ENCODE peak calls at places on chromosomes 1 and 21, in five cellular contexts. One of them, this sample, is unnamed.

GRCh38 chr1:78303620-78304019 is 187.2 kb upstream of the PTGFR start:
- DNase-seq in right lobe of liver: no peak
- DNase-seq in neural progenitor cell: no peak
- DNase-seq in astrocyte: peak; percentile 96
- DNase-seq in PC-3: peak; percentile 96
- DNase-seq in this sample: peak; percentile 85

GRCh38 chr1:89725016-89725380 is 92.1 kb downstream of the LRRC8C start:
- DNase-seq in right lobe of liver: no peak
- DNase-seq in neural progenitor cell: no peak
- DNase-seq in astrocyte: peak; percentile 76
- DNase-seq in PC-3: peak; percentile 49
- DNase-seq in this sample: no peak

GRCh38 chr1:189323090-189323489 is 1154.6 kb downstream of the BRINP3 start:
- DNase-seq in right lobe of liver: no peak
- DNase-seq in neural progenitor cell: no peak
- DNase-seq in astrocyte: peak; percentile 36
- DNase-seq in PC-3: no peak
- DNase-seq in this sample: no peak

GRCh38 chr21:26982767-26983166 is 15.9 kb upstream of the ADAMTS5 start:
- DNase-seq in right lobe of liver: no peak
- DNase-seq in neural progenitor cell: no peak
- DNase-seq in astrocyte: peak; percentile 29
- DNase-seq in PC-3: peak; percentile 75
- DNase-seq in this sample: no peak

GRCh38 chr1:214337536-214337935 is 56.6 kb downstream of the SMYD2 start:
- DNase-seq in right lobe of liver: no peak
- DNase-seq in neural progenitor cell: peak; percentile 29
- DNase-seq in astrocyte: peak; percentile 66
- DNase-seq in PC-3: no peak
- DNase-seq in this sample: no peak

GRCh38 chr1:167909691-167910180 is 4.2 kb downstream of the ADCY10 start:
- DNase-seq in right lobe of liver: no peak
- DNase-seq in neural progenitor cell: no peak
- DNase-seq in astrocyte: no peak
- DNase-seq in PC-3: no peak
- DNase-seq in this sample: no peak

GRCh38 chr1:198922638-198923430 is 284.0 kb downstream of the PTPRC start:
- DNase-seq in right lobe of liver: no peak
- DNase-seq in neural progenitor cell: no peak
- DNase-seq in astrocyte: peak; percentile 50
- DNase-seq in PC-3: no peak
- DNase-seq in this sample: no peak

GRCh38 chr1:33045246-33045645 is 8.6 kb upstream of the AK2 start:
- DNase-seq in right lobe of liver: peak; percentile 88
- DNase-seq in neural progenitor cell: no peak
- DNase-seq in astrocyte: no peak
- DNase-seq in PC-3: no peak
- DNase-seq in this sample: no peak

GRCh38 chr1:25047506-25048240 is 117.6 kb upstream of the RUNX3 start:
- DNase-seq in right lobe of liver: no peak
- DNase-seq in neural progenitor cell: no peak
- DNase-seq in astrocyte: no peak
- DNase-seq in PC-3: no peak
- DNase-seq in this sample: no peak

GRCh38 chr1:156725683-156726280 is 2.5 kb upstream of the METTL25B start:
- DNase-seq in right lobe of liver: peak; percentile 88
- DNase-seq in neural progenitor cell: peak; percentile 94
- DNase-seq in astrocyte: peak; percentile 64
- DNase-seq in PC-3: peak; percentile 96
- DNase-seq in this sample: no peak

GRCh38 chr1:76640092-76640491 is 227.2 kb upstream of the ST6GALNAC5 start:
- DNase-seq in right lobe of liver: no peak
- DNase-seq in neural progenitor cell: no peak
- DNase-seq in astrocyte: peak; percentile 10
- DNase-seq in PC-3: peak; percentile 44
- DNase-seq in this sample: no peak

GRCh38 chr1:228977307-228977706 is 242.0 kb downstream of the RHOU start:
- DNase-seq in right lobe of liver: no peak
- DNase-seq in neural progenitor cell: no peak
- DNase-seq in astrocyte: no peak
- DNase-seq in PC-3: no peak
- DNase-seq in this sample: no peak

GRCh38 chr1:106620521-106620954 is 435.9 kb upstream of the PRMT6 start:
- DNase-seq in right lobe of liver: no peak
- DNase-seq in neural progenitor cell: no peak
- DNase-seq in astrocyte: peak; percentile 77
- DNase-seq in PC-3: peak; percentile 97
- DNase-seq in this sample: peak; percentile 88

GRCh38 chr1:90400121-90400520 is 317.0 kb downstream of the BARHL2 start:
- DNase-seq in right lobe of liver: no peak
- DNase-seq in neural progenitor cell: no peak
- DNase-seq in astrocyte: peak; percentile 36
- DNase-seq in PC-3: peak; percentile 70
- DNase-seq in this sample: no peak

GRCh38 chr1:231091853-231092301 is 51.8 kb upstream of the FAM89A start:
- DNase-seq in right lobe of liver: no peak
- DNase-seq in neural progenitor cell: peak; percentile 63
- DNase-seq in astrocyte: no peak
- DNase-seq in PC-3: peak; percentile 72
- DNase-seq in this sample: no peak

GRCh38 chr1:167661527-167662436 is 31.8 kb downstream of the RCSD1 start:
- DNase-seq in right lobe of liver: no peak
- DNase-seq in neural progenitor cell: no peak
- DNase-seq in astrocyte: peak; percentile 77
- DNase-seq in PC-3: peak; percentile 98
- DNase-seq in this sample: no peak

GRCh38 chr1:114250683-114251572 is 97.3 kb upstream of the SYT6 start:
- DNase-seq in right lobe of liver: no peak
- DNase-seq in neural progenitor cell: no peak
- DNase-seq in astrocyte: no peak
- DNase-seq in PC-3: no peak
- DNase-seq in this sample: no peak

GRCh38 chr1:67811816-67812215 is 21.5 kb downstream of the GNG12 start:
- DNase-seq in right lobe of liver: no peak
- DNase-seq in neural progenitor cell: no peak
- DNase-seq in astrocyte: no peak
- DNase-seq in PC-3: no peak
- DNase-seq in this sample: no peak

GRCh38 chr1:107056426-107057196 is at the start of gene PRMT6:
- DNase-seq in right lobe of liver: peak; percentile 77
- DNase-seq in neural progenitor cell: peak; percentile 91
- DNase-seq in astrocyte: peak; percentile 56
- DNase-seq in PC-3: peak; percentile 79
- DNase-seq in this sample: peak; percentile 74

GRCh38 chr1:15178571-15179484 is 25.3 kb downstream of the TMEM51 start:
- DNase-seq in right lobe of liver: no peak
- DNase-seq in neural progenitor cell: no peak
- DNase-seq in astrocyte: peak; percentile 95
- DNase-seq in PC-3: peak; percentile 94
- DNase-seq in this sample: no peak

GRCh38 chr21:25999935-26000582 is 170.5 kb downstream of the APP start:
- DNase-seq in right lobe of liver: no peak
- DNase-seq in neural progenitor cell: peak; percentile 55
- DNase-seq in astrocyte: no peak
- DNase-seq in PC-3: no peak
- DNase-seq in this sample: no peak

GRCh38 chr1:227424159-227424680 is 105.9 kb upstream of the CDC42BPA start:
- DNase-seq in right lobe of liver: no peak
- DNase-seq in neural progenitor cell: no peak
- DNase-seq in astrocyte: no peak
- DNase-seq in PC-3: no peak
- DNase-seq in this sample: no peak

GRCh38 chr1:28190996-28191645 is 14.6 kb upstream of the PTAFR start:
- DNase-seq in right lobe of liver: peak; percentile 40
- DNase-seq in neural progenitor cell: no peak
- DNase-seq in astrocyte: no peak
- DNase-seq in PC-3: no peak
- DNase-seq in this sample: no peak

GRCh38 chr1:64073705-64074104 is 129.7 kb upstream of the UBE2U start:
- DNase-seq in right lobe of liver: no peak
- DNase-seq in neural progenitor cell: peak; percentile 49
- DNase-seq in astrocyte: no peak
- DNase-seq in PC-3: no peak
- DNase-seq in this sample: no peak

GRCh38 chr1:19828546-19828945 is 13.5 kb upstream of the RNF186 start:
- DNase-seq in right lobe of liver: no peak
- DNase-seq in neural progenitor cell: no peak
- DNase-seq in astrocyte: no peak
- DNase-seq in PC-3: peak; percentile 46
- DNase-seq in this sample: no peak

GRCh38 chr1:246214708-246215504 is 292.2 kb downstream of the SMYD3 start:
- DNase-seq in right lobe of liver: no peak
- DNase-seq in neural progenitor cell: no peak
- DNase-seq in astrocyte: peak; percentile 94
- DNase-seq in PC-3: peak; percentile 98
- DNase-seq in this sample: no peak

GRCh38 chr21:35428041-35428400 is 378.9 kb upstream of the RUNX1 start:
- DNase-seq in right lobe of liver: no peak
- DNase-seq in neural progenitor cell: no peak
- DNase-seq in astrocyte: no peak
- DNase-seq in PC-3: no peak
- DNase-seq in this sample: no peak

GRCh38 chr1:227136210-227136609 is 182.1 kb downstream of the CDC42BPA start:
- DNase-seq in right lobe of liver: no peak
- DNase-seq in neural progenitor cell: no peak
- DNase-seq in astrocyte: no peak
- DNase-seq in PC-3: no peak
- DNase-seq in this sample: no peak

GRCh38 chr1:85118751-85119150 is 70.5 kb upstream of the MCOLN3 start:
- DNase-seq in right lobe of liver: no peak
- DNase-seq in neural progenitor cell: no peak
- DNase-seq in astrocyte: peak; percentile 25
- DNase-seq in PC-3: no peak
- DNase-seq in this sample: no peak

GRCh38 chr1:3336641-3337621 is 117.5 kb upstream of the ARHGEF16 start:
- DNase-seq in right lobe of liver: no peak
- DNase-seq in neural progenitor cell: no peak
- DNase-seq in astrocyte: no peak
- DNase-seq in PC-3: peak; percentile 52
- DNase-seq in this sample: no peak

DNA sequence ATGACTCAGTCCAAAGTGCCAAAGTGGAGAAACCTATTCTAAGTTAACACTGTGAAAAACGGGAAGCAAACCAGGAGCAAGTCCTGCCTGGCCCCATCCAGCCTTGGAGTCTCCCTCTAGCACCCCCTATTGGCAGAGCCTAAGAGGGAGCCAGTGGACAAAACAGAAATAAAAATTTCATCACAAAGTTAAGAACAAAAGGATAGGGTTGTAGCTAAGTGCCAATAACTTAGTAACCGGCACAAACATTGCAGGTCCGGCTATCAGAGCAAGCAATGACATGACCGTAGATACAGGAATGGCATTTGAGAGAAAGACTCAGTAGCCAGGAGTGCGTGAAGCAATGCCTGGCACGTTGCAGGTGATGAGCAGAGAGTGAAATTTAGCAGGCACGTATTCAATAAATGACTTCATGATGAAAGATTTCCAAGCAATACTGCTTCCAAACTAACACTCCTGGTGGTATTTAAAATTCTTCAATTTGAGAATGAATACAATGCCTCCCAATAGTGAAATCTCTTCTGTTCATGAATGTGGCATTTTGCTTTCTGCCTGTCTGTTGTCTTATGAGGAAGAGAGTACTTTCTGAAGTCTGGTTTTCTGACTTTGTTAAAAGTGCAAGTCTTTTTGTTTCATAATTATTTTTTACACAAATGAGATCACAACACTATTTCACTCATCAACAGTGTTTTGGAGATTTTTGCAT is 391.0 kb downstream of the OMA1 start:
- DNase-seq in right lobe of liver: peak; percentile 51
- DNase-seq in neural progenitor cell: peak; percentile 81
- DNase-seq in astrocyte: no peak
- DNase-seq in PC-3: peak; percentile 16
- DNase-seq in this sample: no peak
- TF ChIP-seq CTCF in right lobe of liver: peak; percentile 34
- TF ChIP-seq CTCF in neural progenitor cell: peak; percentile 86
- TF ChIP-seq CTCF in astrocyte: peak; percentile 10
- TF ChIP-seq CTCF in PC-3: peak; percentile 47
- TF ChIP-seq CTCF in this sample: peak; percentile 15

DNA sequence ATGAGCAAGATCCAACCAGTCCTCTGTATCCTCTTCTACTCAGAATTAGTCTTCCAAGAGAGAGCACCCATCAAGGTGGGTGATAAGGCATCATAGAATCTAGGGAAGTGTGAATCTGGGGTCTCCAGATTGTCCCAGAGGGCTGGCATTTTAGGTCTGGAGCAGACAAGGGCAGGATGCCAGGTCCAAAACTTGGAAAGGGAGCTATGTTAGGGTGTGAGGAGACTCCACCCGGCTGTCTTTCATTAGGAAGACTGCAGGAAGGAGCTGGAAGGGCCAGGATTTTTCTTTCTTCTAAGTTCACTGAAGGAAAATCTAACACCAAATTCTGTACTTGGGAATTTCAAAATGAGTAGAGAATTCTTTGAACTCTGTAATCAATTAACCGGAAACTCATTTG is 86.1 kb upstream of the BMP8A start:
- DNase-seq in right lobe of liver: no peak
- DNase-seq in neural progenitor cell: no peak
- DNase-seq in astrocyte: no peak
- DNase-seq in PC-3: no peak
- DNase-seq in this sample: no peak
- H3K4me1 ChIP-seq in right lobe of liver: no peaks in the 10 kb centered on the region
- H3K4me1 ChIP-seq in neural progenitor cell: peaks cover 33% of the 10 kb centered on the region
- H3K4me1 ChIP-seq in astrocyte: peaks cover 49% of the 10 kb centered on the region
- H3K4me1 ChIP-seq in PC-3: peaks cover 19% of the 10 kb centered on the region
- H3K4me1 ChIP-seq in this sample: peaks cover 31% of the 10 kb centered on the region

GRCh38 chr1:39293375-39294070 is 89.0 kb downstream of the MACF1 start:
- DNase-seq in right lobe of liver: no peak
- DNase-seq in neural progenitor cell: peak; percentile 67
- DNase-seq in astrocyte: peak; percentile 64
- DNase-seq in PC-3: no peak
- DNase-seq in this sample: no peak
- TF ChIP-seq CTCF in right lobe of liver: no peak
- TF ChIP-seq CTCF in neural progenitor cell: no peak
- TF ChIP-seq CTCF in astrocyte: no peak
- TF ChIP-seq CTCF in PC-3: no peak
- TF ChIP-seq CTCF in this sample: no peak

DNA sequence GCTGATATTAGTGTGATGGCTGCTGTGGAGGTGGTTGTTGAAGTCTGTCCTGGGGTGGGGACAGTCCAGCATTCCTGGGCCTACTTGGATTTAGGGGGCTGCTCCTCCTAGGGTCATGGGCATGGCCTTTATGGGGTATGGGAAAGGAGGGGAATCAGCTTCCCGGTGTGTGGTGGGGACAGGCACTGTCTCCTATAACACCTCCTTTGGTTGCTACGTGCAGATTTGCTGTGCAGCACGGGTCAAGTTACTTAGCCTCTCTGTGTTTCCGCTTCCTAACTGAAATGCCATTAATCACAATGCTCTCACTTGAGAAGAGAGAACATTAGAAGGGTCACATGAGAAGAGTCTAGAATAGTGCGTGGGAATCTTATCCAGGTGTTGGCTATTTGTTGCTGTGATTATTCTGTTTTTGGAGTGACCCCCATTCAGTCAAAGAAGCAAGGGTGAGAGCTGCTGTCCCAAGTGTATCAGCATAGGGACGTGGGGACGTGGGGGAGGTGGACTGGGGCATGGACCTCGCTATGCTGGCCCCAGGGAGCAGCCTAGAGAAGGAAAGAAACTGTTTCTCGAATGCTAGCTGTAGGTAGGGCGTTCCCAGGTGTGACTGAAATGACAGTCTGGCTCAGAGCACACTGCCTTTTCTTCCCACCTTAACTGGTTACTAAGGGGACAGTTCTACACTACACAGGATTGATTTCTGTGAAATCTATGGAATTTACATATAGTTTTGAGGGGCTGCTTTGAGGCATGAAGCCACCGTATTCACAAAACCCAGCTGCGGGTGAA is 19.9 kb downstream of the SOX13 start:
- DNase-seq in right lobe of liver: no peak
- DNase-seq in neural progenitor cell: no peak
- DNase-seq in astrocyte: no peak
- DNase-seq in PC-3: no peak
- DNase-seq in this sample: no peak
- H3K4me1 ChIP-seq in right lobe of liver: no peaks in the 10 kb centered on the region
- H3K4me1 ChIP-seq in neural progenitor cell: peaks cover 76% of the 10 kb centered on the region
- H3K4me1 ChIP-seq in astrocyte: no peaks in the 10 kb centered on the region
- H3K4me1 ChIP-seq in PC-3: peaks cover 27% of the 10 kb centered on the region
- H3K4me1 ChIP-seq in this sample: peaks cover 20% of the 10 kb centered on the region

This sample was measured in RWPE2.